ENCODE peak calls at places on chromosomes 6 and 20, in ten cellular contexts. G is HFFc6; D is stimulated activated CD8-positive, alpha-beta memory T cell treated with anti-CD3 and anti-CD28 coated beads, Interleukin-7, amount 100 ng/mL, for 1 hour; S is activated naive CD4-positive, alpha-beta T cell treated with anti-CD3 and anti-CD28 coated beads, Interleukin-2, amount 50 U/mL, for 72 hours; J is T-helper 9 cell; T is HuH-7.5; P is activated CD4-positive, alpha-beta T cell treated with anti-CD3 and anti-CD28 coated beads, Interleukin-2, amount 50 U/mL, for 1 hour; X is iris pigment epithelial cell; H is GM06990; Z is activated CD8-positive, alpha-beta T cell treated with anti-CD3 and anti-CD28 coated beads, Interleukin-2, amount 10 ng/mL, durations not matched to agents 7 days and 5 days. K is an unnamed sample.

GRCh38 chr6:8513174-8513573 is 77.8 kb upstream of the SLC35B3 start:
- DNase-seq in G (no peak), D (no peak), S (no peak), J (no peak), T (no peak), P (no peak), X (no peak), H (no peak), Z (no peak), K (no peak)

GRCh38 chr20:53645582-53645897 is 51.9 kb upstream of the ZNF217 start:
- DNase-seq in G (no peak), D (no peak), S (no peak), J (no peak), T (no peak), P (no peak), X (no peak), H (no peak), Z (no peak), K (no peak)

GRCh38 chr20:5652626-5653573 is 97.3 kb upstream of the SHLD1 start:
- DNase-seq in G (peak), D (no peak), S (no peak), J (no peak), T (no peak), P (no peak), X (peak), H (no peak), Z (no peak), K (no peak)

GRCh38 chr6:1285589-1286340 is 26.1 kb upstream of the FOXQ1 start:
- DNase-seq in G (peak), D (no peak), S (no peak), J (no peak), T (no peak), P (no peak), X (peak), H (no peak), Z (no peak), K (no peak)

GRCh38 chr6:41732601-41733348 is 2.6 kb downstream of the TFEB start:
- DNase-seq in G (no peak), D (peak), S (peak), J (peak), T (no peak), P (peak), X (peak), H (peak), Z (peak), K (peak)

GRCh38 chr6:47056832-47057231 is 14.7 kb upstream of the ADGRF1 start:
- DNase-seq in G (no peak), D (no peak), S (no peak), J (no peak), T (no peak), P (no peak), X (no peak), H (no peak), Z (no peak), K (no peak)

GRCh38 chr20:9287062-9287461 is 218.2 kb downstream of the PLCB4 start:
- DNase-seq in G (no peak), D (no peak), S (no peak), J (no peak), T (no peak), P (no peak), X (peak), H (no peak), Z (no peak), K (no peak)

GRCh38 chr6:26065952-26066380 is 21.3 kb upstream of the HFE start:
- DNase-seq in G (peak), D (no peak), S (peak), J (peak), T (no peak), P (peak), X (peak), H (peak), Z (peak), K (peak)

GRCh38 chr20:50289581-50289980 is 99.0 kb downstream of the CEBPB start:
- DNase-seq in G (no peak), D (no peak), S (no peak), J (no peak), T (no peak), P (no peak), X (no peak), H (no peak), Z (no peak), K (no peak)

GRCh38 chr6:81894788-81895221 is 142.3 kb upstream of the TENT5A start:
- DNase-seq in G (peak), D (no peak), S (no peak), J (no peak), T (no peak), P (no peak), X (peak), H (no peak), Z (no peak), K (no peak)

GRCh38 chr6:7134999-7135735 is 27.4 kb downstream of the RREB1 start:
- DNase-seq in G (no peak), D (no peak), S (no peak), J (no peak), T (no peak), P (no peak), X (no peak), H (no peak), Z (no peak), K (no peak)

GRCh38 chr6:53795254-53795701 is 473 bp downstream of the LRRC1 start:
- DNase-seq in G (no peak), D (no peak), S (no peak), J (no peak), T (no peak), P (no peak), X (peak), H (no peak), Z (no peak), K (peak)

GRCh38 chr6:3644613-3645012 is 106.9 kb downstream of the PXDC1 start:
- DNase-seq in G (no peak), D (no peak), S (no peak), J (no peak), T (no peak), P (no peak), X (no peak), H (no peak), Z (no peak), K (no peak)

GRCh38 chr6:36227379-36228344 is 31.1 kb downstream of the BRPF3 start:
- DNase-seq in G (no peak), D (no peak), S (no peak), J (no peak), T (no peak), P (no peak), X (no peak), H (no peak), Z (no peak), K (no peak)

GRCh38 chr6:5041955-5042354 is 38.1 kb upstream of the RPP40 start:
- DNase-seq in G (no peak), D (no peak), S (no peak), J (no peak), T (no peak), P (no peak), X (no peak), H (no peak), Z (no peak), K (no peak)

GRCh38 chr20:16407251-16408067 is 165.8 kb downstream of the KIF16B start:
- DNase-seq in G (no peak), D (no peak), S (no peak), J (no peak), T (no peak), P (no peak), X (peak), H (no peak), Z (no peak), K (no peak)

GRCh38 chr6:167095888-167096287 is 27.0 kb upstream of the CCR6 start:
- DNase-seq in G (no peak), D (no peak), S (no peak), J (no peak), T (no peak), P (no peak), X (no peak), H (no peak), Z (no peak), K (no peak)

GRCh38 chr6:155108070-155108815 is 113.1 kb downstream of the TIAM2 start:
- DNase-seq in G (no peak), D (no peak), S (no peak), J (no peak), T (no peak), P (no peak), X (peak), H (no peak), Z (no peak), K (no peak)

GRCh38 chr20:3446779-3447178 is 24.0 kb upstream of the ATRN start:
- DNase-seq in G (no peak), D (no peak), S (no peak), J (no peak), T (no peak), P (no peak), X (no peak), H (no peak), Z (no peak), K (no peak)

GRCh38 chr20:57317789-57318371 is 11.7 kb upstream of the SPO11 start:
- DNase-seq in G (no peak), D (no peak), S (no peak), J (no peak), T (no peak), P (no peak), X (no peak), H (no peak), Z (peak), K (no peak)

GRCh38 chr6:23006656-23007055 is 437.3 kb downstream of the HDGFL1 start:
- DNase-seq in G (no peak), D (no peak), S (no peak), J (no peak), T (no peak), P (no peak), X (no peak), H (no peak), Z (no peak), K (no peak)

GRCh38 chr20:58515240-58516212 is at the start of gene APCDD1L:
- DNase-seq in G (peak), D (no peak), S (no peak), J (no peak), T (peak), P (no peak), X (peak), H (no peak), Z (no peak), K (no peak)

GRCh38 chr6:111721677-111722219 is 116.1 kb upstream of the TRAF3IP2 start:
- DNase-seq in G (peak), D (no peak), S (peak), J (peak), T (no peak), P (peak), X (peak), H (no peak), Z (peak), K (peak)

GRCh38 chr6:77290798-77291197 is 172.5 kb downstream of the HTR1B start:
- DNase-seq in G (no peak), D (no peak), S (no peak), J (no peak), T (no peak), P (no peak), X (peak), H (no peak), Z (no peak), K (no peak)

GRCh38 chr20:46142124-46142523 is 24.0 kb downstream of the CD40 start:
- DNase-seq in G (no peak), D (no peak), S (no peak), J (no peak), T (no peak), P (no peak), X (no peak), H (no peak), Z (no peak), K (no peak)

GRCh38 chr6:71486466-71486865 is 197.9 kb downstream of the OGFRL1 start:
- DNase-seq in G (peak), D (no peak), S (no peak), J (no peak), T (no peak), P (no peak), X (no peak), H (peak), Z (no peak), K (no peak)

GRCh38 chr6:85754894-85755293 is 112.2 kb upstream of the SYNCRIP start:
- DNase-seq in G (no peak), D (no peak), S (no peak), J (no peak), T (no peak), P (no peak), X (no peak), H (no peak), Z (no peak), K (no peak)

GRCh38 chr6:38531134-38531533 is 108.6 kb downstream of the BTBD9 start:
- DNase-seq in G (no peak), D (no peak), S (no peak), J (no peak), T (no peak), P (no peak), X (no peak), H (no peak), Z (no peak), K (no peak)

GRCh38 chr6:24831771-24832718 is 33.3 kb upstream of the ARMH2 start:
- DNase-seq in G (peak), D (no peak), S (no peak), J (no peak), T (no peak), P (no peak), X (peak), H (no peak), Z (no peak), K (no peak)

GRCh38 chr6:153210083-153210482 is 79.0 kb upstream of the RGS17 start:
- DNase-seq in G (peak), D (no peak), S (no peak), J (no peak), T (no peak), P (no peak), X (peak), H (no peak), Z (no peak), K (no peak)

GRCh38 chr6:143513410-143513809 is 1.9 kb upstream of the FUCA2 start:
- DNase-seq in G (no peak), D (no peak), S (peak), J (peak), T (peak), P (peak), X (no peak), H (no peak), Z (peak), K (no peak)

GRCh38 chr20:47361268-47361665 is 4.8 kb upstream of the ZMYND8 start:
- DNase-seq in G (no peak), D (no peak), S (no peak), J (no peak), T (no peak), P (no peak), X (no peak), H (no peak), Z (no peak), K (no peak)

GRCh38 chr6:15507746-15508145 is 155.1 kb downstream of the DTNBP1 start:
- DNase-seq in G (no peak), D (no peak), S (no peak), J (no peak), T (no peak), P (no peak), X (no peak), H (no peak), Z (no peak), K (no peak)

GRCh38 chr20:40160151-40160550 is 528.9 kb downstream of the MAFB start:
- DNase-seq in G (no peak), D (no peak), S (peak), J (no peak), T (peak), P (no peak), X (peak), H (no peak), Z (peak), K (no peak)

GRCh38 chr6:43090557-43090952 is 14.4 kb downstream of the PTK7 start:
- DNase-seq in G (no peak), D (no peak), S (no peak), J (no peak), T (no peak), P (no peak), X (no peak), H (no peak), Z (no peak), K (no peak)

K was measured in effector CD8-positive, alpha-beta T cell.